ENCODE peak calls at places on chromosomes 4 and X, in seven cellular contexts. One of them, this sample, is unnamed. For H3K36me3 and H3K27me3, the result is how much of the 10 kb centered on the place peaks cover.

GRCh38 chr4:14269824-14270223 is 642.3 kb upstream of the BOD1L1 start:
- DNase-seq in mammary epithelial cell: no peak
- DNase-seq in MM.1S: peak
- DNase-seq in adipocyte: no peak
- DNase-seq in testis: peak
- DNase-seq in SJSA1: no peak
- DNase-seq in CD4-positive, alpha-beta memory T cell: no peak
- DNase-seq in this sample: no peak

GRCh38 chr4:11409632-11410031 is 19.1 kb downstream of the HS3ST1 start:
- DNase-seq in mammary epithelial cell: no peak
- DNase-seq in MM.1S: no peak
- DNase-seq in adipocyte: no peak
- DNase-seq in testis: no peak
- DNase-seq in SJSA1: no peak
- DNase-seq in CD4-positive, alpha-beta memory T cell: no peak
- DNase-seq in this sample: no peak

GRCh38 chr4:140343303-140343702 is 30.1 kb upstream of the SCOC start:
- DNase-seq in mammary epithelial cell: peak
- DNase-seq in MM.1S: no peak
- DNase-seq in adipocyte: no peak
- DNase-seq in testis: no peak
- DNase-seq in SJSA1: no peak
- DNase-seq in CD4-positive, alpha-beta memory T cell: no peak
- DNase-seq in this sample: no peak

GRCh38 chr4:138407329-138407728 is 165.2 kb upstream of the SLC7A11 start:
- DNase-seq in mammary epithelial cell: no peak
- DNase-seq in MM.1S: no peak
- DNase-seq in adipocyte: no peak
- DNase-seq in testis: no peak
- DNase-seq in SJSA1: no peak
- DNase-seq in CD4-positive, alpha-beta memory T cell: no peak
- DNase-seq in this sample: no peak

GRCh38 chr4:102823897-102824296 is 3.5 kb downstream of the UBE2D3 start:
- DNase-seq in mammary epithelial cell: no peak
- DNase-seq in MM.1S: no peak
- DNase-seq in adipocyte: peak
- DNase-seq in testis: no peak
- DNase-seq in SJSA1: no peak
- DNase-seq in CD4-positive, alpha-beta memory T cell: no peak
- DNase-seq in this sample: no peak

GRCh38 chr4:110193822-110194761 is 4.3 kb downstream of the ELOVL6 start:
- DNase-seq in mammary epithelial cell: peak
- DNase-seq in MM.1S: no peak
- DNase-seq in adipocyte: peak
- DNase-seq in testis: peak
- DNase-seq in SJSA1: peak
- DNase-seq in CD4-positive, alpha-beta memory T cell: peak
- DNase-seq in this sample: peak

GRCh38 chr4:85221606-85222005 is 253.3 kb upstream of the ARHGAP24 start:
- DNase-seq in mammary epithelial cell: peak
- DNase-seq in MM.1S: no peak
- DNase-seq in adipocyte: no peak
- DNase-seq in testis: no peak
- DNase-seq in SJSA1: no peak
- DNase-seq in CD4-positive, alpha-beta memory T cell: no peak
- DNase-seq in this sample: no peak

GRCh38 chr4:158208931-158209640 is 1.2 kb upstream of the TMEM144 start:
- DNase-seq in mammary epithelial cell: no peak
- DNase-seq in MM.1S: peak
- DNase-seq in adipocyte: no peak
- DNase-seq in testis: no peak
- DNase-seq in SJSA1: no peak
- DNase-seq in CD4-positive, alpha-beta memory T cell: no peak
- DNase-seq in this sample: no peak

GRCh38 chrX:72644946-72645345 is 69.2 kb downstream of the PHKA1 start:
- DNase-seq in mammary epithelial cell: peak
- DNase-seq in MM.1S: peak
- DNase-seq in adipocyte: no peak
- DNase-seq in testis: peak
- DNase-seq in SJSA1: no peak
- DNase-seq in CD4-positive, alpha-beta memory T cell: no peak
- DNase-seq in this sample: no peak

GRCh38 chr4:143411527-143412480 is 75.1 kb downstream of the GAB1 start:
- DNase-seq in mammary epithelial cell: peak
- DNase-seq in MM.1S: no peak
- DNase-seq in adipocyte: peak
- DNase-seq in testis: peak
- DNase-seq in SJSA1: peak
- DNase-seq in CD4-positive, alpha-beta memory T cell: no peak
- DNase-seq in this sample: no peak

GRCh38 chr4:18981234-18981615 is 959.7 kb upstream of the LCORL start:
- DNase-seq in mammary epithelial cell: peak
- DNase-seq in MM.1S: peak
- DNase-seq in adipocyte: no peak
- DNase-seq in testis: no peak
- DNase-seq in SJSA1: no peak
- DNase-seq in CD4-positive, alpha-beta memory T cell: no peak
- DNase-seq in this sample: no peak

GRCh38 chrX:63350551-63350950 is 581 bp downstream of the SPIN4 start:
- DNase-seq in mammary epithelial cell: peak
- DNase-seq in MM.1S: peak
- DNase-seq in adipocyte: peak
- DNase-seq in testis: peak
- DNase-seq in SJSA1: no peak
- DNase-seq in CD4-positive, alpha-beta memory T cell: no peak
- DNase-seq in this sample: peak

GRCh38 chrX:103362504-103362903 is 6.2 kb downstream of the TCEAL9 start:
- DNase-seq in mammary epithelial cell: no peak
- DNase-seq in MM.1S: no peak
- DNase-seq in adipocyte: no peak
- DNase-seq in testis: no peak
- DNase-seq in SJSA1: peak
- DNase-seq in CD4-positive, alpha-beta memory T cell: no peak
- DNase-seq in this sample: no peak

DNA sequence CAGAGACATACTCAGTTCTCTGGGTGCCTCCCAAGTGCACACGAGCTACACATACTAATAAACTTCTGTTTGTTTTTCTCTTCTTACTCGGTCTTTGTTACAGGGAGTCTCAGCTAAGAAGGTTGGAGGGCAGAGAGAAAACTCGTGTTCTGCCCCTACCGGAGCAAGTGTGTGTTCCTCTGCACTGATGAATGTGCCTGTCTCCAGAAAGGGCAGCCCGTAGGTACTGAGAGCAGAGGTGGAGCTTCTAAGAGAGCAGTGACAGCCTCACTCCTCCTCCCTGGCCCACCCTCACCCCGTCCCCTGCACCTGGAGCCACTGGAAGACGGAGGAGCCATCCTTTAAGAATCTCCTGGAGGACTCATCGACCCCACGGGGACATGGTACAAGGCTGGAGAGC is 67.6 kb downstream of the MTNR1A start:
- DNase-seq in mammary epithelial cell: no peak
- DNase-seq in MM.1S: no peak
- DNase-seq in adipocyte: no peak
- DNase-seq in testis: no peak
- DNase-seq in SJSA1: peak
- DNase-seq in CD4-positive, alpha-beta memory T cell: no peak
- DNase-seq in this sample: no peak
- H3K4me3 ChIP-seq in mammary epithelial cell: no peak
- H3K4me3 ChIP-seq in MM.1S: no peak
- H3K4me3 ChIP-seq in adipocyte: no peak
- H3K4me3 ChIP-seq in testis: no peak
- H3K4me3 ChIP-seq in SJSA1: peak
- H3K4me3 ChIP-seq in CD4-positive, alpha-beta memory T cell: no peak
- H3K4me3 ChIP-seq in this sample: no peak

DNA sequence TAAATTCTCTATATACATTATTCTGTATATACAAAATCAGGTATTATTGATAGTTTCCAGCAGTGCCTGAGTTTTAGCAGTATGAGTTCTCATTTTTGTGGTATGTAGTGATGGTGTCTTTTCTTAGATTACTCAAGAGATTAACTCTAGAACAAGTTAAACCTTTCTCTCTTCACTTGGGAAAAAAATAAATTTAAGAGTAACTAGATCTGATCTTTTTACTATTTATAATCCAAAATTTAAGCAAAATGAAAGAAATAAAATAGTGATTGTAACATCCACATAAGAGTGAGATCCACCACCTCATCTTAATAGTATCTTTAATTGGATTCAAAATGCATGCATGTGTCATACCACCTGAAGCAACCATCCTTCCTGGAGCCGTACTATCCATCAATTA is 124.1 kb upstream of the DDX3X start:
- DNase-seq in mammary epithelial cell: no peak
- DNase-seq in MM.1S: no peak
- DNase-seq in adipocyte: no peak
- DNase-seq in testis: no peak
- DNase-seq in SJSA1: no peak
- DNase-seq in CD4-positive, alpha-beta memory T cell: no peak
- DNase-seq in this sample: no peak
- H3K36me3 ChIP-seq in mammary epithelial cell: under half
- H3K36me3 ChIP-seq in MM.1S: under half
- H3K36me3 ChIP-seq in adipocyte: half or more
- H3K36me3 ChIP-seq in testis: under half
- H3K36me3 ChIP-seq in SJSA1: under half
- H3K36me3 ChIP-seq in CD4-positive, alpha-beta memory T cell: under half
- H3K36me3 ChIP-seq in this sample: under half

GRCh38 chr4:1048781-1049590 is 37.6 kb downstream of the FGFRL1 start:
- DNase-seq in mammary epithelial cell: no peak
- DNase-seq in MM.1S: no peak
- DNase-seq in adipocyte: no peak
- DNase-seq in testis: no peak
- DNase-seq in SJSA1: no peak
- DNase-seq in CD4-positive, alpha-beta memory T cell: no peak
- DNase-seq in this sample: no peak

GRCh38 chr4:1052231-1052671 is 40.8 kb downstream of the FGFRL1 start:
- DNase-seq in mammary epithelial cell: no peak
- DNase-seq in MM.1S: no peak
- DNase-seq in adipocyte: no peak
- DNase-seq in testis: peak
- DNase-seq in SJSA1: no peak
- DNase-seq in CD4-positive, alpha-beta memory T cell: no peak
- DNase-seq in this sample: no peak

GRCh38 chr4:1049591-1049905 is 38.1 kb downstream of the FGFRL1 start:
- DNase-seq in mammary epithelial cell: no peak
- DNase-seq in MM.1S: no peak
- DNase-seq in adipocyte: no peak
- DNase-seq in testis: no peak
- DNase-seq in SJSA1: no peak
- DNase-seq in CD4-positive, alpha-beta memory T cell: no peak
- DNase-seq in this sample: no peak

GRCh38 chr4:1051472-1051871 is 40.0 kb downstream of the FGFRL1 start:
- DNase-seq in mammary epithelial cell: no peak
- DNase-seq in MM.1S: no peak
- DNase-seq in adipocyte: no peak
- DNase-seq in testis: no peak
- DNase-seq in SJSA1: no peak
- DNase-seq in CD4-positive, alpha-beta memory T cell: no peak
- DNase-seq in this sample: no peak

DNA sequence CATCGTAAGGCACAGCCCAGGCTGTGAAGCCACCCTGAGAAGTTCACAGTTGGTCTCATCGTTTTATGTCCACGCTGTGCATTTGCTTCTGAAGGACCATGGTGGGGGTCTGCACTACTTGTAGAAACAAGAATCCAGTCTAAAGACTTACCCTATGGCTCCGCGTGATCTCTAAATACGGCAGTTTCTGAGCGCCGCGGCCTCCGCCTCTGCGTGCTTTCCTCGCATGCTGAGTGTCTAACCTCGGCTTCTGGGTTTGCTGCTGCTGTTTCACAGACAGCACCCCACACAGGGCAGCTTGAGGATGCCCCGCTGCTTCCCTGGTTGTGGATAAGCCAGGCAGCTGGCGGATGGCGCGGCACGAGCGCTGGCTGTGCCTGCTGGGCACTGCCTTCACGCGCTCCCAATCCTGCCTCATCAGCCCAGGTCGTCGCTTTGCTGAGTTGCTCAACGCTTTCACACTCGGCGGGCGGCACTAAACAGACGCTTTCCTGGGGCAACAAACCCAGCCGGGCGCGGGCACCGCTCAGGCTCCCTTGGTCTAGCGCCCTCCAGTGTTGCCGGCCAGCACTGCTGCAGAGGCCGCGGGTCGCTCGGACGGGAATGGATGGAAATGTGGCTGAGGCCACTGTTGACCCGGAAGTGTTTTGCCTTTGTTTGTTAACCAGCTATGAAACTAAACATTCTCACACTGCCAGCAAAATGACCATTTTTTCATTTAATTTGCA is 39.2 kb downstream of the FGFRL1 start:
- DNase-seq in mammary epithelial cell: no peak
- DNase-seq in MM.1S: no peak
- DNase-seq in adipocyte: no peak
- DNase-seq in testis: no peak
- DNase-seq in SJSA1: no peak
- DNase-seq in CD4-positive, alpha-beta memory T cell: no peak
- DNase-seq in this sample: no peak
- H3K27me3 ChIP-seq in mammary epithelial cell: under half
- H3K27me3 ChIP-seq in MM.1S: under half
- H3K27me3 ChIP-seq in adipocyte: under half
- H3K27me3 ChIP-seq in testis: under half
- H3K27me3 ChIP-seq in SJSA1: under half
- H3K27me3 ChIP-seq in CD4-positive, alpha-beta memory T cell: under half
- H3K27me3 ChIP-seq in this sample: under half

GRCh38 chrX:130172127-130172834 is 519 bp downstream of the RAB33A start:
- DNase-seq in mammary epithelial cell: no peak
- DNase-seq in MM.1S: no peak
- DNase-seq in adipocyte: no peak
- DNase-seq in testis: no peak
- DNase-seq in SJSA1: no peak
- DNase-seq in CD4-positive, alpha-beta memory T cell: no peak
- DNase-seq in this sample: no peak
- H3K4me3 ChIP-seq in mammary epithelial cell: peak
- H3K4me3 ChIP-seq in MM.1S: peak
- H3K4me3 ChIP-seq in adipocyte: peak
- H3K4me3 ChIP-seq in testis: peak
- H3K4me3 ChIP-seq in SJSA1: no peak
- H3K4me3 ChIP-seq in CD4-positive, alpha-beta memory T cell: peak
- H3K4me3 ChIP-seq in this sample: no peak

This sample was measured in MG63.